ENCODE peak calls at places on chromosomes 1 and 21, in seven cellular contexts. J, G, Y, R, M, E and H are unnamed samples.

GRCh38 chr1:245475116-245475515 is 320.3 kb downstream of the KIF26B start:
- DNase-seq in E (no peak), Y (no peak), R (peak), G (peak), J (peak), M (no peak), H (no peak)

GRCh38 chr1:201345081-201345355 is 32.5 kb downstream of the TNNT2 start:
- DNase-seq in M (no peak), G (no peak), R (no peak), Y (no peak), J (no peak), E (no peak), H (no peak)

GRCh38 chr21:26756491-26757159 is 88.6 kb downstream of the ADAMTS1 start:
- DNase-seq in Y (no peak), G (peak), M (no peak), J (peak), R (peak), E (no peak), H (no peak)

GRCh38 chr1:15152318-15153183 is 996 bp upstream of the TMEM51 start:
- DNase-seq in M (peak), E (no peak), G (peak), Y (peak), R (peak), J (peak), H (peak)

GRCh38 chr1:54940027-54940426 is 40.4 kb upstream of the TMEM61 start:
- DNase-seq in E (no peak), M (no peak), J (no peak), R (peak), Y (no peak), G (no peak), H (peak)

GRCh38 chr1:50305808-50306207 is 117.4 kb downstream of the DMRTA2 start:
- DNase-seq in G (no peak), R (no peak), Y (no peak), J (no peak), E (no peak), M (no peak), H (no peak)

GRCh38 chr1:39109653-39110052 is 83.5 kb downstream of the NDUFS5 start:
- DNase-seq in E (no peak), J (no peak), R (no peak), G (no peak), Y (no peak), M (no peak), H (no peak)

GRCh38 chr1:240091201-240091600 is 482 bp upstream of the FMN2 start:
- DNase-seq in J (no peak), M (no peak), E (no peak), Y (no peak), R (no peak), G (no peak), H (no peak)

GRCh38 chr1:220062629-220063028 is 16.3 kb upstream of the EPRS1 start:
- DNase-seq in Y (no peak), E (no peak), G (no peak), J (no peak), R (no peak), M (no peak), H (no peak)

GRCh38 chr1:118339431-118340146 is 154.6 kb upstream of the SPAG17 start:
- DNase-seq in R (peak), G (no peak), J (no peak), Y (no peak), M (no peak), E (no peak), H (no peak)

GRCh38 chr1:115266729-115267421 is 71.2 kb downstream of the NGF start:
- DNase-seq in J (no peak), M (no peak), R (no peak), Y (no peak), E (no peak), G (no peak), H (peak)

GRCh38 chr1:98439471-98439870 is 222.1 kb upstream of the SNX7 start:
- DNase-seq in M (no peak), Y (no peak), R (no peak), G (no peak), J (no peak), E (no peak), H (no peak)